ENCODE peak calls at places on chromosome 6, in four cellular contexts. One of them, this sample, is unnamed.

GRCh38 chr6:162149786-162150185 is 577.8 kb downstream of the PRKN start:
- DNase-seq in psoas muscle: no peak
- DNase-seq in cardiac muscle cell: no peak
- DNase-seq in neural progenitor cell: no peak
- DNase-seq in this sample: no peak

GRCh38 chr6:13914346-13914745 is 10.4 kb upstream of the RNF182 start:
- DNase-seq in psoas muscle: no peak
- DNase-seq in cardiac muscle cell: no peak
- DNase-seq in neural progenitor cell: peak; percentile 17
- DNase-seq in this sample: no peak

GRCh38 chr6:169806718-169807117 is 55.3 kb downstream of the ERMARD start:
- DNase-seq in psoas muscle: no peak
- DNase-seq in cardiac muscle cell: no peak
- DNase-seq in neural progenitor cell: no peak
- DNase-seq in this sample: no peak

GRCh38 chr6:56002336-56002735 is 126.9 kb upstream of the BMP5 start:
- DNase-seq in psoas muscle: no peak
- DNase-seq in cardiac muscle cell: no peak
- DNase-seq in neural progenitor cell: no peak
- DNase-seq in this sample: no peak

GRCh38 chr6:134551245-134551960 is 233.5 kb upstream of the SGK1 start:
- DNase-seq in psoas muscle: no peak
- DNase-seq in cardiac muscle cell: no peak
- DNase-seq in neural progenitor cell: no peak
- DNase-seq in this sample: no peak

GRCh38 chr6:99761701-99762100 is 155.1 kb downstream of the PRDM13 start:
- DNase-seq in psoas muscle: no peak
- DNase-seq in cardiac muscle cell: no peak
- DNase-seq in neural progenitor cell: no peak
- DNase-seq in this sample: no peak

GRCh38 chr6:158835616-158836221 is 16.6 kb upstream of the EZR start:
- DNase-seq in psoas muscle: no peak
- DNase-seq in cardiac muscle cell: no peak
- DNase-seq in neural progenitor cell: peak; percentile 30
- DNase-seq in this sample: peak; percentile 88

GRCh38 chr6:41543087-41543486 is 3.1 kb upstream of the FOXP4 start:
- DNase-seq in psoas muscle: no peak
- DNase-seq in cardiac muscle cell: no peak
- DNase-seq in neural progenitor cell: no peak
- DNase-seq in this sample: no peak

GRCh38 chr6:38973178-38974057 is 75.2 kb upstream of the GLP1R start:
- DNase-seq in psoas muscle: no peak
- DNase-seq in cardiac muscle cell: peak; percentile 57
- DNase-seq in neural progenitor cell: peak; percentile 56
- DNase-seq in this sample: no peak

GRCh38 chr6:26230336-26230735 is 134.7 kb upstream of the BTN3A2 start:
- DNase-seq in psoas muscle: no peak
- DNase-seq in cardiac muscle cell: no peak
- DNase-seq in neural progenitor cell: no peak
- DNase-seq in this sample: no peak

GRCh38 chr6:128000363-128000762 is 99.5 kb upstream of the THEMIS start:
- DNase-seq in psoas muscle: no peak
- DNase-seq in cardiac muscle cell: no peak
- DNase-seq in neural progenitor cell: no peak
- DNase-seq in this sample: no peak

GRCh38 chr6:44508646-44509045 is 121.1 kb downstream of the CDC5L start:
- DNase-seq in psoas muscle: no peak
- DNase-seq in cardiac muscle cell: no peak
- DNase-seq in neural progenitor cell: no peak
- DNase-seq in this sample: no peak

GRCh38 chr6:129292836-129293235 is 409.9 kb downstream of the LAMA2 start:
- DNase-seq in psoas muscle: no peak
- DNase-seq in cardiac muscle cell: no peak
- DNase-seq in neural progenitor cell: no peak
- DNase-seq in this sample: no peak

GRCh38 chr6:15904651-15905376 is 224.1 kb upstream of the MYLIP start:
- DNase-seq in psoas muscle: no peak
- DNase-seq in cardiac muscle cell: no peak
- DNase-seq in neural progenitor cell: no peak
- DNase-seq in this sample: no peak

GRCh38 chr6:8579372-8579771 is 144.0 kb upstream of the SLC35B3 start:
- DNase-seq in psoas muscle: no peak
- DNase-seq in cardiac muscle cell: no peak
- DNase-seq in neural progenitor cell: no peak
- DNase-seq in this sample: no peak

GRCh38 chr6:158849899-158850806 is 31.0 kb upstream of the EZR start:
- DNase-seq in psoas muscle: no peak
- DNase-seq in cardiac muscle cell: no peak
- DNase-seq in neural progenitor cell: no peak
- DNase-seq in this sample: peak; percentile 67

GRCh38 chr6:71294121-71294523 is 5.5 kb downstream of the OGFRL1 start:
- DNase-seq in psoas muscle: no peak
- DNase-seq in cardiac muscle cell: no peak
- DNase-seq in neural progenitor cell: no peak
- DNase-seq in this sample: no peak

GRCh38 chr6:141744194-141744925 is 388.4 kb upstream of the GJE1 start:
- DNase-seq in psoas muscle: no peak
- DNase-seq in cardiac muscle cell: no peak
- DNase-seq in neural progenitor cell: no peak
- DNase-seq in this sample: no peak

GRCh38 chr6:130035211-130035610 is 16.8 kb downstream of the L3MBTL3 start:
- DNase-seq in psoas muscle: no peak
- DNase-seq in cardiac muscle cell: no peak
- DNase-seq in neural progenitor cell: no peak
- DNase-seq in this sample: no peak

GRCh38 chr6:6588924-6589696 is 590 bp downstream of the LY86 start:
- DNase-seq in psoas muscle: no peak
- DNase-seq in cardiac muscle cell: no peak
- DNase-seq in neural progenitor cell: no peak
- DNase-seq in this sample: no peak

GRCh38 chr6:169164451-169164850 is 89.2 kb downstream of the THBS2 start:
- DNase-seq in psoas muscle: no peak
- DNase-seq in cardiac muscle cell: no peak
- DNase-seq in neural progenitor cell: no peak
- DNase-seq in this sample: no peak

GRCh38 chr6:36131517-36132220 is 1.4 kb downstream of the MAPK13 start:
- DNase-seq in psoas muscle: no peak
- DNase-seq in cardiac muscle cell: peak; percentile 31
- DNase-seq in neural progenitor cell: no peak
- DNase-seq in this sample: no peak

GRCh38 chr6:104784884-104785283 is 74.8 kb downstream of the HACE1 start:
- DNase-seq in psoas muscle: no peak
- DNase-seq in cardiac muscle cell: no peak
- DNase-seq in neural progenitor cell: no peak
- DNase-seq in this sample: no peak

GRCh38 chr6:84762220-84762940 is 2.0 kb downstream of the TBX18 start:
- DNase-seq in psoas muscle: no peak
- DNase-seq in cardiac muscle cell: peak; percentile 52
- DNase-seq in neural progenitor cell: peak; percentile 49
- DNase-seq in this sample: no peak

GRCh38 chr6:122696079-122696478 is 83.4 kb upstream of the FABP7 start:
- DNase-seq in psoas muscle: no peak
- DNase-seq in cardiac muscle cell: no peak
- DNase-seq in neural progenitor cell: no peak
- DNase-seq in this sample: no peak

GRCh38 chr6:127207591-127208120 is 59.0 kb upstream of the RNF146 start:
- DNase-seq in psoas muscle: no peak
- DNase-seq in cardiac muscle cell: no peak
- DNase-seq in neural progenitor cell: no peak
- DNase-seq in this sample: no peak

GRCh38 chr6:142696689-142697088 is 248.3 kb downstream of the HIVEP2 start:
- DNase-seq in psoas muscle: peak; percentile 69
- DNase-seq in cardiac muscle cell: no peak
- DNase-seq in neural progenitor cell: no peak
- DNase-seq in this sample: no peak

GRCh38 chr6:37583261-37583660 is 83.6 kb upstream of the CCDC167 start:
- DNase-seq in psoas muscle: no peak
- DNase-seq in cardiac muscle cell: no peak
- DNase-seq in neural progenitor cell: no peak
- DNase-seq in this sample: no peak

GRCh38 chr6:46850781-46851180 is 57.6 kb downstream of the MEP1A start:
- DNase-seq in psoas muscle: no peak
- DNase-seq in cardiac muscle cell: no peak
- DNase-seq in neural progenitor cell: no peak
- DNase-seq in this sample: no peak

GRCh38 chr6:33692760-33693158 is 18.7 kb downstream of the UQCC2 start:
- DNase-seq in psoas muscle: peak; percentile 77
- DNase-seq in cardiac muscle cell: no peak
- DNase-seq in neural progenitor cell: no peak
- DNase-seq in this sample: no peak

GRCh38 chr6:33691456-33692077 is 19.9 kb downstream of the UQCC2 start:
- DNase-seq in psoas muscle: peak; percentile 48
- DNase-seq in cardiac muscle cell: no peak
- DNase-seq in neural progenitor cell: no peak
- DNase-seq in this sample: no peak

GRCh38 chr6:33690766-33691165 is 20.7 kb downstream of the UQCC2 start:
- DNase-seq in psoas muscle: peak; percentile 37
- DNase-seq in cardiac muscle cell: no peak
- DNase-seq in neural progenitor cell: no peak
- DNase-seq in this sample: no peak

GRCh38 chr6:33693186-33694158 is 18.0 kb downstream of the UQCC2 start:
- DNase-seq in psoas muscle: peak; percentile 74
- DNase-seq in cardiac muscle cell: peak; percentile 68
- DNase-seq in neural progenitor cell: no peak
- DNase-seq in this sample: no peak

DNA sequence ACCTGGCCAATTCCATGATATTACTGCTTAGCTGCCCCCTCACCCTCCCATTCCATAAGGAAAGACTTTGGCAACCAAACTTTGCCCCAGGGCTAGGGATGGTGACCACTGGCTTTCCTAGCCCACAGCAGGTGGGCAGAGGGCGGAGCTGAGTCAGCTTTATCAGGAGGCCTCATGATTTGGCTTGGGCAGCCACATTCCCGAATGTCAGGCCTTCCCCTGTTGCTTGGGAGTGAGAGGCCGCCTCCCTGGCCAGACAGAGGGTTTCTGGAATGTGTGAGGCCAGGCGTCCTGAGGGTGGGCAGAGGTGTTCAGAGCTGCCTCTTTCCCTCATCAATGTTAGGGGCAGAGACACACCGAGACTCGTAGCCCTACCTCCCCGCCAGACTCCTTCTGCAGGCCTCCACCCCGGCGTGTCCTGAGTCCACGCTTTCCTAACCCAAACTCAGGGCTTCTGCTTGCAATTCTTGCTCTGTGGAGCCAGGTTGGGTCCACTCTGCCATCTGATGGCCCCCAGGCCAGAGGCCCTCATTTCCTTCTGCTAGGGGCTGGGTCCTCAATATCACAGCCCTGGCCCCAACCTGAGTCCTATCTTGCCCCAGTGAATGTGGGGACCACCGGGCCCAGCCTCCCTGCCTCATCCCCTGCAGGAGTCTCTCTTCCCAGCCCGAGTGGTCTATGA is 19.3 kb downstream of the UQCC2 start:
- DNase-seq in psoas muscle: peak; percentile 45
- DNase-seq in cardiac muscle cell: peak; percentile 83
- DNase-seq in neural progenitor cell: peak; percentile 69
- DNase-seq in this sample: peak; percentile 83
- H3K27ac ChIP-seq in psoas muscle: peak overlapping the region; percentile 81
- H3K27ac ChIP-seq in cardiac muscle cell: peak overlapping the region; percentile 91
- H3K27ac ChIP-seq in neural progenitor cell: peak overlapping the region; percentile 69
- H3K27ac ChIP-seq in this sample: no peak overlapping the region

GRCh38 chr6:18265099-18265372 is 706 bp upstream of the DEK start:
- DNase-seq in psoas muscle: no peak
- DNase-seq in cardiac muscle cell: no peak
- DNase-seq in neural progenitor cell: no peak
- DNase-seq in this sample: no peak

GRCh38 chr6:18265787-18266523 is 1.6 kb upstream of the DEK start:
- DNase-seq in psoas muscle: no peak
- DNase-seq in cardiac muscle cell: no peak
- DNase-seq in neural progenitor cell: no peak
- DNase-seq in this sample: no peak

GRCh38 chr6:18263561-18264337 is 581 bp downstream of the DEK start:
- DNase-seq in psoas muscle: peak; percentile 86
- DNase-seq in cardiac muscle cell: peak; percentile 76
- DNase-seq in neural progenitor cell: no peak
- DNase-seq in this sample: no peak

GRCh38 chr6:18262812-18263560 is 1.3 kb downstream of the DEK start:
- DNase-seq in psoas muscle: no peak
- DNase-seq in cardiac muscle cell: no peak
- DNase-seq in neural progenitor cell: peak; percentile 22
- DNase-seq in this sample: no peak

DNA sequence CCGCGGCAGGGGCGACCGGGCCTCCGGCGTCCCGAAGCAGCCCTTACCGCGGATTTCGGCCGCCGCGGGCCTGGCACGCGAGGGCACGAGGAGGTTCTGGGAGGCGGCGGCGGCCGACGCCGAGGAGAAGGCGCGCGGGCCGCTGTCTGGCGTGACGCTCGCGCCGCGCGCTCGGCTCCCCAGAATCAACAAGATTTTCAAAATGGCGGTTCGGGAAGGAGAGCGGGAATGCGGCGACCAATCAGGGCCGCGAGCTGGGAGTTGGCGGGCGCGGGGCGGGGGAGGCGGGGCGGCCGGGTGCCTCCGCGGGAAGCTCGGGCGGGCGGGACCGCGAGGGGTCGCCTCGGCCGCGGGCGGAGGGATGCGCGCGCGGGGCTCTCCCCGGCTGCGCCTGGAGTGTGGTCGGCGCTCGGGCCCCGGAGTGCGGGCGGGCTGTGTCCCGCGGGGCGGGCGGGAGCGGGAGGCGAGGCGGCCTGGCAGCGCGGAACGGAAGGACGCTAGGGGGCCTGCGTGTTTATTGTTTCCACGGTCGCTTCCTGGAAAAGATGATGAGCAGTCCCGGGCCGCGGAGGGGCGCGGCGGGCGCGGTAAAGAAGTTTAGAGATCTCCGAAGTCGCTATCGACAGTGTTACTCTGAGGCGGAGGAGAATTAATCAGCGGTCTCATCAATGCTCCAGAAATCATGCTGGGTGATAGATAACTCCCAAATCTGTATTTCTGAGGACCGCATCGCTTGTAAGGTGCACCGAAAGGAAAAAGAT is at the start of gene DEK:
- DNase-seq in psoas muscle: peak; percentile 93
- DNase-seq in cardiac muscle cell: peak; percentile 93
- DNase-seq in neural progenitor cell: peak; percentile 95
- DNase-seq in this sample: peak; percentile 95
- H3K4me1 ChIP-seq in psoas muscle: peaks cover 41% of the 10 kb centered on the region
- H3K4me1 ChIP-seq in cardiac muscle cell: no peaks in the 10 kb centered on the region
- H3K4me1 ChIP-seq in neural progenitor cell: peaks cover 28% of the 10 kb centered on the region
- H3K4me1 ChIP-seq in this sample: peaks cover 2% of the 10 kb centered on the region

DNA sequence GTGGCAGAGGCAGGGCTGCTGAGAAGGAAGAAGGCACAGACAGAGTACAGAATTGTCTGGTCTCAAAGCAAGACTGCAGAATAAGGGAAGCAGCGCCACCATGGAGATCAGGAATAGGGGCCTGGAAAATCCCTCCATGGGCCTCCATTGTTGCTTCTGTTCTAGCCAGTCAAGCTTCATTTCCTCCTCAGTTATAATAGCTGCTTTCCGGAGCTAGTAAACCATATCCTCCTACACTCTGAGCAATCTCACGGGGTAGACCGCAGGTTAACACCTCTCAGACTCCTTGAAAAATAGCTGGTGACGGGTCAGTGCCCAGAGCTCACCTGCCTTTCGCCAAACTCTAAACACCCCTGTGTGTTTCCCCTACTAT is 570 bp upstream of the HLA-DMB start:
- DNase-seq in psoas muscle: no peak
- DNase-seq in cardiac muscle cell: no peak
- DNase-seq in neural progenitor cell: peak; percentile 11
- DNase-seq in this sample: no peak
- H3K27ac ChIP-seq in psoas muscle: peak overlapping the region; percentile 50
- H3K27ac ChIP-seq in cardiac muscle cell: no peak overlapping the region
- H3K27ac ChIP-seq in neural progenitor cell: no peak overlapping the region
- H3K27ac ChIP-seq in this sample: no peak overlapping the region

GRCh38 chr6:2560140-2560818 is 190.4 kb downstream of the MYLK4 start:
- DNase-seq in psoas muscle: no peak
- DNase-seq in cardiac muscle cell: no peak
- DNase-seq in neural progenitor cell: no peak
- DNase-seq in this sample: no peak
- H3K4me1 ChIP-seq in psoas muscle: no peaks in the 10 kb centered on the region
- H3K4me1 ChIP-seq in cardiac muscle cell: peaks cover 10% of the 10 kb centered on the region
- H3K4me1 ChIP-seq in neural progenitor cell: peaks cover 10% of the 10 kb centered on the region
- H3K4me1 ChIP-seq in this sample: no peaks in the 10 kb centered on the region